ENCODE peak calls at places on chromosome 2, in six cellular contexts. One of them, this sample, is unnamed.

GRCh38 chr2:46915281-46915810 is at the start of gene MCFD2:
- DNase-seq in pancreas: peak; percentile 36
- DNase-seq in GM04504: no peak
- DNase-seq in AG20443: peak; percentile 65
- DNase-seq in ovary: no peak
- DNase-seq in germinal center: peak; percentile 60
- DNase-seq in this sample: no peak

GRCh38 chr2:112924855-112925254 is 13.9 kb downstream of the IL37 start:
- DNase-seq in pancreas: no peak
- DNase-seq in GM04504: no peak
- DNase-seq in AG20443: no peak
- DNase-seq in ovary: no peak
- DNase-seq in germinal center: no peak
- DNase-seq in this sample: no peak

GRCh38 chr2:16713011-16713423 is 47.4 kb upstream of the CYRIA start:
- DNase-seq in pancreas: no peak
- DNase-seq in GM04504: no peak
- DNase-seq in AG20443: no peak
- DNase-seq in ovary: no peak
- DNase-seq in germinal center: peak; percentile 42
- DNase-seq in this sample: peak; percentile 94

GRCh38 chr2:100754951-100755350 is 65.0 kb upstream of the NPAS2 start:
- DNase-seq in pancreas: no peak
- DNase-seq in GM04504: no peak
- DNase-seq in AG20443: peak; percentile 40
- DNase-seq in ovary: no peak
- DNase-seq in germinal center: no peak
- DNase-seq in this sample: no peak

GRCh38 chr2:42360493-42360889 is 526 bp downstream of the COX7A2L start:
- DNase-seq in pancreas: no peak
- DNase-seq in GM04504: no peak
- DNase-seq in AG20443: no peak
- DNase-seq in ovary: no peak
- DNase-seq in germinal center: peak; percentile 9
- DNase-seq in this sample: peak; percentile 40

GRCh38 chr2:201923436-201923975 is 110.1 kb upstream of the FZD7 start:
- DNase-seq in pancreas: no peak
- DNase-seq in GM04504: no peak
- DNase-seq in AG20443: no peak
- DNase-seq in ovary: no peak
- DNase-seq in germinal center: no peak
- DNase-seq in this sample: no peak

GRCh38 chr2:55107428-55107827 is 57.2 kb upstream of the RTN4 start:
- DNase-seq in pancreas: no peak
- DNase-seq in GM04504: no peak
- DNase-seq in AG20443: no peak
- DNase-seq in ovary: no peak
- DNase-seq in germinal center: no peak
- DNase-seq in this sample: no peak

GRCh38 chr2:150133623-150134022 is 353.8 kb downstream of the RND3 start:
- DNase-seq in pancreas: no peak
- DNase-seq in GM04504: peak; percentile 70
- DNase-seq in AG20443: peak; percentile 69
- DNase-seq in ovary: no peak
- DNase-seq in germinal center: no peak
- DNase-seq in this sample: no peak

GRCh38 chr2:119366161-119366648 is 429 bp downstream of the C2orf76 start:
- DNase-seq in pancreas: no peak
- DNase-seq in GM04504: peak; percentile 8
- DNase-seq in AG20443: no peak
- DNase-seq in ovary: no peak
- DNase-seq in germinal center: no peak
- DNase-seq in this sample: peak; percentile 59

GRCh38 chr2:43070676-43071491 is 155.5 kb downstream of the ZFP36L2 start:
- DNase-seq in pancreas: no peak
- DNase-seq in GM04504: no peak
- DNase-seq in AG20443: peak; percentile 43
- DNase-seq in ovary: peak; percentile 32
- DNase-seq in germinal center: no peak
- DNase-seq in this sample: no peak

This sample was measured in NAMALWA.